ENCODE peak calls at places on chromosomes 3 and 15, in ten cellular contexts. U is HepG2; W is stomach; K is IMR-90; Y is B cell; F is adrenal gland; A is fibroblast of villous mesenchyme; R is uterus; V is CD8-positive, alpha-beta T cell; I is ovary. C is an unnamed sample.

GRCh38 chr15:26132786-26133185 is 269.7 kb upstream of the ATP10A start:
- DNase-seq in U (no peak), W (no peak), K (no peak), Y (no peak), F (no peak), A (no peak), R (no peak), V (no peak), I (no peak), C (no peak)

GRCh38 chr3:130576571-130577266 is 59.7 kb downstream of the COL6A6 start:
- DNase-seq in U (no peak), W (no peak), K (peak), Y (no peak), F (no peak), A (peak), R (no peak), V (no peak), I (no peak), C (peak)

GRCh38 chr3:127702151-127702578 is 29.4 kb downstream of the ABTB1 start:
- DNase-seq in U (no peak), W (no peak), K (no peak), Y (no peak), F (peak), A (no peak), R (no peak), V (no peak), I (peak), C (no peak)

GRCh38 chr3:170033489-170033888 is 4.3 kb upstream of the GPR160 start:
- DNase-seq in U (no peak), W (no peak), K (no peak), Y (no peak), F (no peak), A (no peak), R (no peak), V (peak), I (no peak), C (no peak)

GRCh38 chr15:31523027-31523654 is 196.5 kb downstream of the KLF13 start:
- DNase-seq in U (no peak), W (no peak), K (no peak), Y (no peak), F (no peak), A (no peak), R (no peak), V (no peak), I (no peak), C (no peak)

GRCh38 chr3:33717616-33717865 is 513 bp downstream of the CLASP2 start:
- DNase-seq in U (no peak), W (peak), K (peak), Y (no peak), F (no peak), A (peak), R (peak), V (peak), I (peak), C (peak)

GRCh38 chr3:107216711-107217110 is 160.5 kb upstream of the CCDC54 start:
- DNase-seq in U (no peak), W (no peak), K (peak), Y (no peak), F (peak), A (peak), R (no peak), V (no peak), I (peak), C (peak)

GRCh38 chr15:100254694-100255093 is 87.1 kb downstream of the ADAMTS17 start:
- DNase-seq in U (no peak), W (no peak), K (no peak), Y (no peak), F (no peak), A (no peak), R (no peak), V (no peak), I (no peak), C (no peak)

GRCh38 chr3:43411429-43411828 is 125.1 kb downstream of the SNRK start:
- DNase-seq in U (no peak), W (no peak), K (no peak), Y (no peak), F (no peak), A (no peak), R (no peak), V (no peak), I (no peak), C (no peak)

GRCh38 chr15:97703400-97703799 is 257.1 kb upstream of the ARRDC4 start:
- DNase-seq in U (no peak), W (no peak), K (no peak), Y (no peak), F (no peak), A (no peak), R (no peak), V (no peak), I (no peak), C (no peak)

GRCh38 chr3:48507256-48508061 is 3.5 kb upstream of the SHISA5 start:
- DNase-seq in U (peak), W (peak), K (peak), Y (peak), F (peak), A (peak), R (peak), V (peak), I (no peak), C (peak)
- TF ChIP-seq CTCF in U (peak), W (peak), K (peak), Y (peak), F (peak), A (peak), R (peak), V (peak), I (no peak), C (peak)

GRCh38 chr15:57893075-57893474 is 172.4 kb downstream of the ALDH1A2 start:
- DNase-seq in U (no peak), W (no peak), K (no peak), Y (no peak), F (no peak), A (no peak), R (no peak), V (no peak), I (no peak), C (no peak)
- TF ChIP-seq CTCF in U (no peak), W (no peak), K (no peak), Y (no peak), F (no peak), A (no peak), R (no peak), V (no peak), I (no peak), C (no peak)

GRCh38 chr3:157089455-157090221 is 70.3 kb downstream of the CCNL1 start:
- DNase-seq in U (no peak), W (peak), K (peak), Y (peak), F (peak), A (peak), R (peak), V (no peak), I (no peak), C (peak)
- TF ChIP-seq CTCF in U (no peak), W (no peak), K (no peak), Y (no peak), F (no peak), A (no peak), R (no peak), V (no peak), I (no peak), C (no peak)

GRCh38 chr15:56739474-56739873 is 6.2 kb upstream of the ZNF280D start:
- DNase-seq in U (peak), W (no peak), K (no peak), Y (no peak), F (no peak), A (no peak), R (no peak), V (no peak), I (no peak), C (no peak)

GRCh38 chr15:56741541-56741940 is 8.2 kb upstream of the ZNF280D start:
- DNase-seq in U (no peak), W (no peak), K (no peak), Y (no peak), F (no peak), A (no peak), R (no peak), V (no peak), I (no peak), C (no peak)

GRCh38 chr15:56737791-56738190 is 4.5 kb upstream of the ZNF280D start:
- DNase-seq in U (peak), W (no peak), K (no peak), Y (no peak), F (no peak), A (peak), R (no peak), V (no peak), I (no peak), C (no peak)

GRCh38 chr15:56736881-56737707 is 3.8 kb upstream of the ZNF280D start:
- DNase-seq in U (no peak), W (no peak), K (no peak), Y (no peak), F (no peak), A (peak), R (no peak), V (no peak), I (no peak), C (no peak)

DNA sequence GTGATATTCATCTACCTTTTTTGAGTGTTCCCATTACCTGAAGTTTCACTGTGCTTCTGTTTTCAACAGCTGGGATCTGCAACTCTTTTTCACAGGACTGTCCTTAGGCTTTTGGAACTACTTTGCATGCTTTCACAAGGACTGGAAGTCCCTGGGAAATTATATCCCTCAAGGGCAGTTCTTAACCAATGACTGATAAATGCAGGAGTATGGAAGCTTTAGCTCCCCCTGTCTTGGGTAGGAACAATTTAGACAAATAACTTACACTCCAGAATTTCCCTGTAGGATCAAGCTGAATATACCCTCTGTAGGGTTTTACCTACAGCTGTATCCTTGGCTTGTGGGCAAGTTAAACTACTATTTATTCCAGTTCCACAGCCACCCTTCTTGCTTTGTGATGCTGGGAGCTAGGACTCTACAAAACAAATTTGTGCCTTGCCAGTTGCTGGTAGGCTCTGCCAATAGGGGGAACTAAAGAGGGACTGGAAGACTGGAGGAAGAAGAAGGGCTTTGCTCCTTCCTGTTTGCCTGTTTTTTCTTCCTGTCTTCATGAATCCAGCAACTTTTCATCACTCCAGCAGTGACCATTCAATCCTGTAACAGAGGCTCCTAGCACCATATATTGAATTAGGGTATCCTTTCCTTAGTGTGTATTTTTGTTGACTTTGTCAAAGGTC is 6.8 kb upstream of the ZNF280D start:
- DNase-seq in U (peak), W (no peak), K (no peak), Y (no peak), F (no peak), A (no peak), R (no peak), V (no peak), I (no peak), C (peak)
- TF ChIP-seq CTCF in U (peak), W (no peak), K (no peak), Y (peak), F (no peak), A (peak), R (no peak), V (no peak), I (no peak), C (peak)

GRCh38 chr3:58573638-58574037 is 3.6 kb downstream of the FAM107A start:
- DNase-seq in U (no peak), W (no peak), K (no peak), Y (no peak), F (no peak), A (no peak), R (no peak), V (no peak), I (no peak), C (no peak)
- TF ChIP-seq CTCF in U (no peak), W (no peak), K (no peak), Y (no peak), F (no peak), A (no peak), R (no peak), V (no peak), I (no peak), C (no peak)

DNA sequence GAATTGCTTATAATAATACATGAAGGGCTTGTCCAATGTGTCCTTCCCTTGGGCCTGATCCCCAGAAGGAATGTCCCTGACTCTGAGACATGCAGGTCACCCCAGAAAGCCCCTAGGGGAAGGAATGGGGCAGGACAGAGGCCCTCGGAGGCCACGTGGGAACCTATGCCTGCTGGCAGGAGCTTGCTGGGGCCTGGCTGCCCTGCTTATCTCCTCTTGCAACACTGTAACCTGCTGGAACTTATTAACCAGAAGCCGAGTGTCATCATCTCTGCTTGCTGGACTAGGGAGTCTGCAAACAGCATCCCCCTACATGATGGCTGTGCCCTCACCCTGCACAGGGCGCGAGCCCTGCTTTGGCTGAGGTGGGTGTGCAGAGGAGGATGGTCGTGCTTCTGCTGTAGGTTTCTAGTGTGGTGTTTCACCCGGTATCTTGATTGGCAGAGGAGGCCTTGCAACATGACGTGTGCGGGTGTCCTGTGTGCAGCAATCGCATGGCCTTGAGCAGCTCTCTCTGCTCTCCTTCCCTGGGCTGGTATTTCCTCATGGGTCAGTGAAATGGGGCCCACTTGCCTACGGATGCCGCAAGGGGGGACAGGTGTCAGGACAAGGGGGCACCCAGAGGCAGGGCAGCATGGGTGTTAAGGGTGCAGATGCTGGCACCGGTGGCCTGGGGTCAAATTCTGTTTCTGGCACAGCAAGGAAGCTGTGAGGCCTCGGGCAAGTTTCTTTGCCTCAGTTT is 5.0 kb downstream of the CHST13 start:
- DNase-seq in U (peak), W (no peak), K (no peak), Y (no peak), F (peak), A (peak), R (no peak), V (no peak), I (no peak), C (peak)
- TF ChIP-seq CTCF in U (peak), W (no peak), K (peak), Y (no peak), F (peak), A (peak), R (no peak), V (no peak), I (no peak), C (no peak)

GRCh38 chr15:48066456-48066855 is 54.3 kb upstream of the SLC24A5 start:
- DNase-seq in U (no peak), W (no peak), K (no peak), Y (no peak), F (no peak), A (no peak), R (no peak), V (no peak), I (no peak), C (no peak)
- TF ChIP-seq CTCF in U (no peak), W (no peak), K (no peak), Y (no peak), F (no peak), A (no peak), R (no peak), V (no peak), I (no peak), C (no peak)

GRCh38 chr3:47664519-47664918 is 85.9 kb upstream of the CSPG5 start:
- DNase-seq in U (peak), W (no peak), K (no peak), Y (no peak), F (no peak), A (peak), R (no peak), V (no peak), I (no peak), C (peak)
- TF ChIP-seq CTCF in U (no peak), W (no peak), K (peak), Y (no peak), F (peak), A (peak), R (no peak), V (no peak), I (no peak), C (peak)

DNA sequence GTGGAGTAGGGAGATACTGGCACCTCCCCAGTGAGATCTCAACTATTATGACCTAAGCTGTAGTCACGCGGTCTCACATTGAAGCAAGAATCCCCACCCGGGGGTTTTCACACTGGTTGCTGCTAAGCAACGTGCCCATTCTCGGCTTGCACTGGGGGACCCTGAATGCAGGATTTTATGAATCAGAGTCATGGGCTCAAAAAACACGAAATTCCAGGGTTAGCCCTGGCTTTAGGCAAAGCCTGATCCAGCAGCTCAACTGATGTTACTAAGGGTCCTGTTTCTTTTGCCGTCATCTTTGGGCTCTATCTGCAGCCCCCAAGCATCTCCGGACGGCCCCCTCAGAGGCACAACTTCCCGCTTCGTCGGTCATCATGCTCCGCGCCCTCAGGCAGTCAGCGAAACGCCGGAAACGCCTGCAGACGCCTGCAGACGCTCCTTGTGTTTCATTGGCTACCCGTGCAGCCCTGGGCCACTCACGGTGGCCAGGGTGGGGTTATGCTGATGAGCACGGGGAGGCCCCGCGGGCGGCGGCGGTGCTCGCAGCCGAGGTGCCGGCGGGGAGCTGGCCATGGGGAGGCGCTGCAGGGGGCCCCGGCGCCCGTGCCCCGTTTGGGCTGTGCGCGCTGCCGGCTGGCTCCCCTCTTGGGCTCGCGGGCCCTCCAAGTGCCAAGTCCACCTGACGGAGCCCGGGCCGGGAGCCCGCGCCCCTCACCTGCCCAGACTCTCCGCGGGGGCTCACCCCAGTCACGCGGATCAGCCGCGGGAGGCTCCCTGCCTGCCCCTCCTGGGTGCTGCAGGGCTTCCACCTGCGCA is 25.8 kb downstream of the EFCC1 start:
- DNase-seq in U (peak), W (peak), K (peak), Y (peak), F (peak), A (peak), R (peak), V (peak), I (peak), C (peak)
- TF ChIP-seq CTCF in U (peak), W (no peak), K (peak), Y (peak), F (peak), A (peak), R (peak), V (peak), I (peak), C (no peak)